ENCODE peak calls at places on chromosomes 6 and 20, in ten cellular contexts. One of them, this sample, is unnamed.
A peak's percentile ranks its signal among the peaks of the same experiment; 100 is the strongest.

GRCh38 chr6:83824388-83824801 is 28.8 kb upstream of the RIPPLY2 start:
- DNase-seq in thyroid gland: no peak
- DNase-seq in ecto neural progenitor cell: no peak
- DNase-seq in midbrain: no peak
- DNase-seq in HCT116: no peak
- DNase-seq in choroid plexus epithelial cell: peak; percentile 16
- DNase-seq in kidney epithelial cell: no peak
- DNase-seq in NCI-H510A: no peak
- DNase-seq in left kidney: no peak
- DNase-seq in NCI-H226: peak; percentile 9
- DNase-seq in this sample: no peak

GRCh38 chr6:72931325-72931903 is 293.9 kb downstream of the KHDC1L start:
- DNase-seq in thyroid gland: no peak
- DNase-seq in ecto neural progenitor cell: no peak
- DNase-seq in midbrain: no peak
- DNase-seq in HCT116: no peak
- DNase-seq in choroid plexus epithelial cell: no peak
- DNase-seq in kidney epithelial cell: no peak
- DNase-seq in NCI-H510A: no peak
- DNase-seq in left kidney: no peak
- DNase-seq in NCI-H226: no peak
- DNase-seq in this sample: no peak

GRCh38 chr6:70151616-70152015 is 151.3 kb downstream of the COL9A1 start:
- DNase-seq in thyroid gland: no peak
- DNase-seq in ecto neural progenitor cell: no peak
- DNase-seq in midbrain: no peak
- DNase-seq in HCT116: no peak
- DNase-seq in choroid plexus epithelial cell: no peak
- DNase-seq in kidney epithelial cell: no peak
- DNase-seq in NCI-H510A: no peak
- DNase-seq in left kidney: no peak
- DNase-seq in NCI-H226: no peak
- DNase-seq in this sample: no peak

GRCh38 chr6:163300838-163301237 is 113.7 kb upstream of the QKI start:
- DNase-seq in thyroid gland: no peak
- DNase-seq in ecto neural progenitor cell: no peak
- DNase-seq in midbrain: no peak
- DNase-seq in HCT116: no peak
- DNase-seq in choroid plexus epithelial cell: no peak
- DNase-seq in kidney epithelial cell: no peak
- DNase-seq in NCI-H510A: no peak
- DNase-seq in left kidney: no peak
- DNase-seq in NCI-H226: no peak
- DNase-seq in this sample: no peak

GRCh38 chr6:76840865-76841264 is 622.4 kb downstream of the HTR1B start:
- DNase-seq in thyroid gland: no peak
- DNase-seq in ecto neural progenitor cell: no peak
- DNase-seq in midbrain: no peak
- DNase-seq in HCT116: no peak
- DNase-seq in choroid plexus epithelial cell: no peak
- DNase-seq in kidney epithelial cell: no peak
- DNase-seq in NCI-H510A: no peak
- DNase-seq in left kidney: no peak
- DNase-seq in NCI-H226: no peak
- DNase-seq in this sample: no peak

GRCh38 chr6:85058806-85059205 is 294.4 kb upstream of the TBX18 start:
- DNase-seq in thyroid gland: no peak
- DNase-seq in ecto neural progenitor cell: no peak
- DNase-seq in midbrain: no peak
- DNase-seq in HCT116: no peak
- DNase-seq in choroid plexus epithelial cell: no peak
- DNase-seq in kidney epithelial cell: no peak
- DNase-seq in NCI-H510A: no peak
- DNase-seq in left kidney: no peak
- DNase-seq in NCI-H226: peak; percentile 37
- DNase-seq in this sample: no peak

GRCh38 chr20:41138527-41139226 is 1.3 kb downstream of the PLCG1 start:
- DNase-seq in thyroid gland: peak; percentile 42
- DNase-seq in ecto neural progenitor cell: peak; percentile 54
- DNase-seq in midbrain: peak; percentile 38
- DNase-seq in HCT116: no peak
- DNase-seq in choroid plexus epithelial cell: no peak
- DNase-seq in kidney epithelial cell: no peak
- DNase-seq in NCI-H510A: no peak
- DNase-seq in left kidney: peak; percentile 57
- DNase-seq in NCI-H226: no peak
- DNase-seq in this sample: no peak

GRCh38 chr6:17027441-17027840 is 74.4 kb upstream of the STMND1 start:
- DNase-seq in thyroid gland: no peak
- DNase-seq in ecto neural progenitor cell: no peak
- DNase-seq in midbrain: no peak
- DNase-seq in HCT116: no peak
- DNase-seq in choroid plexus epithelial cell: no peak
- DNase-seq in kidney epithelial cell: no peak
- DNase-seq in NCI-H510A: no peak
- DNase-seq in left kidney: no peak
- DNase-seq in NCI-H226: no peak
- DNase-seq in this sample: no peak

GRCh38 chr20:41618807-41619294 is 674 bp upstream of the CHD6 start:
- DNase-seq in thyroid gland: no peak
- DNase-seq in ecto neural progenitor cell: no peak
- DNase-seq in midbrain: peak; percentile 41
- DNase-seq in HCT116: no peak
- DNase-seq in choroid plexus epithelial cell: no peak
- DNase-seq in kidney epithelial cell: no peak
- DNase-seq in NCI-H510A: peak; percentile 31
- DNase-seq in left kidney: no peak
- DNase-seq in NCI-H226: no peak
- DNase-seq in this sample: no peak

GRCh38 chr6:167050903-167051302 is 51.7 kb downstream of the CEP43 start:
- DNase-seq in thyroid gland: peak; percentile 61
- DNase-seq in ecto neural progenitor cell: no peak
- DNase-seq in midbrain: no peak
- DNase-seq in HCT116: no peak
- DNase-seq in choroid plexus epithelial cell: no peak
- DNase-seq in kidney epithelial cell: no peak
- DNase-seq in NCI-H510A: no peak
- DNase-seq in left kidney: no peak
- DNase-seq in NCI-H226: no peak
- DNase-seq in this sample: no peak

GRCh38 chr20:19304389-19304788 is 91.9 kb downstream of the SLC24A3 start:
- DNase-seq in thyroid gland: no peak
- DNase-seq in ecto neural progenitor cell: no peak
- DNase-seq in midbrain: no peak
- DNase-seq in HCT116: no peak
- DNase-seq in choroid plexus epithelial cell: no peak
- DNase-seq in kidney epithelial cell: no peak
- DNase-seq in NCI-H510A: no peak
- DNase-seq in left kidney: no peak
- DNase-seq in NCI-H226: no peak
- DNase-seq in this sample: no peak

GRCh38 chr20:25481235-25481917 is 73.9 kb downstream of the GINS1 start:
- DNase-seq in thyroid gland: no peak
- DNase-seq in ecto neural progenitor cell: no peak
- DNase-seq in midbrain: no peak
- DNase-seq in HCT116: no peak
- DNase-seq in choroid plexus epithelial cell: no peak
- DNase-seq in kidney epithelial cell: no peak
- DNase-seq in NCI-H510A: no peak
- DNase-seq in left kidney: no peak
- DNase-seq in NCI-H226: no peak
- DNase-seq in this sample: no peak

GRCh38 chr20:59205044-59205443 is 41.4 kb downstream of the ZNF831 start:
- DNase-seq in thyroid gland: no peak
- DNase-seq in ecto neural progenitor cell: peak; percentile 41
- DNase-seq in midbrain: no peak
- DNase-seq in HCT116: no peak
- DNase-seq in choroid plexus epithelial cell: no peak
- DNase-seq in kidney epithelial cell: no peak
- DNase-seq in NCI-H510A: no peak
- DNase-seq in left kidney: peak; percentile 43
- DNase-seq in NCI-H226: no peak
- DNase-seq in this sample: no peak

GRCh38 chr20:45355209-45355608 is 7.0 kb upstream of the SDC4 start:
- DNase-seq in thyroid gland: no peak
- DNase-seq in ecto neural progenitor cell: no peak
- DNase-seq in midbrain: no peak
- DNase-seq in HCT116: no peak
- DNase-seq in choroid plexus epithelial cell: peak; percentile 82
- DNase-seq in kidney epithelial cell: no peak
- DNase-seq in NCI-H510A: no peak
- DNase-seq in left kidney: no peak
- DNase-seq in NCI-H226: peak; percentile 59
- DNase-seq in this sample: no peak

GRCh38 chr20:9230406-9230805 is 161.5 kb downstream of the PLCB4 start:
- DNase-seq in thyroid gland: no peak
- DNase-seq in ecto neural progenitor cell: no peak
- DNase-seq in midbrain: no peak
- DNase-seq in HCT116: no peak
- DNase-seq in choroid plexus epithelial cell: no peak
- DNase-seq in kidney epithelial cell: no peak
- DNase-seq in NCI-H510A: no peak
- DNase-seq in left kidney: no peak
- DNase-seq in NCI-H226: no peak
- DNase-seq in this sample: no peak

GRCh38 chr6:2209226-2209809 is 36.1 kb downstream of the GMDS start:
- DNase-seq in thyroid gland: peak; percentile 57
- DNase-seq in ecto neural progenitor cell: peak; percentile 60
- DNase-seq in midbrain: no peak
- DNase-seq in HCT116: peak; percentile 45
- DNase-seq in choroid plexus epithelial cell: peak; percentile 60
- DNase-seq in kidney epithelial cell: no peak
- DNase-seq in NCI-H510A: peak; percentile 35
- DNase-seq in left kidney: peak; percentile 75
- DNase-seq in NCI-H226: peak; percentile 20
- DNase-seq in this sample: no peak

GRCh38 chr6:2999005-2999620 is 581 bp upstream of the NQO2 start:
- DNase-seq in thyroid gland: no peak
- DNase-seq in ecto neural progenitor cell: no peak
- DNase-seq in midbrain: peak; percentile 51
- DNase-seq in HCT116: no peak
- DNase-seq in choroid plexus epithelial cell: peak; percentile 88
- DNase-seq in kidney epithelial cell: no peak
- DNase-seq in NCI-H510A: no peak
- DNase-seq in left kidney: no peak
- DNase-seq in NCI-H226: peak; percentile 62
- DNase-seq in this sample: no peak

GRCh38 chr6:34059914-34060313 is 86.0 kb downstream of the GRM4 start:
- DNase-seq in thyroid gland: no peak
- DNase-seq in ecto neural progenitor cell: no peak
- DNase-seq in midbrain: no peak
- DNase-seq in HCT116: no peak
- DNase-seq in choroid plexus epithelial cell: no peak
- DNase-seq in kidney epithelial cell: no peak
- DNase-seq in NCI-H510A: no peak
- DNase-seq in left kidney: no peak
- DNase-seq in NCI-H226: no peak
- DNase-seq in this sample: no peak

GRCh38 chr20:341682-342081 is 5.2 kb upstream of the NRSN2 start:
- DNase-seq in thyroid gland: no peak
- DNase-seq in ecto neural progenitor cell: no peak
- DNase-seq in midbrain: no peak
- DNase-seq in HCT116: peak; percentile 94
- DNase-seq in choroid plexus epithelial cell: peak; percentile 92
- DNase-seq in kidney epithelial cell: no peak
- DNase-seq in NCI-H510A: no peak
- DNase-seq in left kidney: no peak
- DNase-seq in NCI-H226: peak; percentile 78
- DNase-seq in this sample: no peak

GRCh38 chr6:150452642-150453243 is 83.9 kb downstream of the IYD start:
- DNase-seq in thyroid gland: peak; percentile 81
- DNase-seq in ecto neural progenitor cell: no peak
- DNase-seq in midbrain: no peak
- DNase-seq in HCT116: no peak
- DNase-seq in choroid plexus epithelial cell: no peak
- DNase-seq in kidney epithelial cell: no peak
- DNase-seq in NCI-H510A: no peak
- DNase-seq in left kidney: peak; percentile 77
- DNase-seq in NCI-H226: no peak
- DNase-seq in this sample: no peak

GRCh38 chr6:90319979-90320667 is 23.5 kb upstream of the BACH2 start:
- DNase-seq in thyroid gland: no peak
- DNase-seq in ecto neural progenitor cell: no peak
- DNase-seq in midbrain: no peak
- DNase-seq in HCT116: no peak
- DNase-seq in choroid plexus epithelial cell: no peak
- DNase-seq in kidney epithelial cell: no peak
- DNase-seq in NCI-H510A: no peak
- DNase-seq in left kidney: peak; percentile 33
- DNase-seq in NCI-H226: no peak
- DNase-seq in this sample: no peak

GRCh38 chr6:2764610-2765165 is 505 bp upstream of the WRNIP1 start:
- DNase-seq in thyroid gland: peak; percentile 44
- DNase-seq in ecto neural progenitor cell: no peak
- DNase-seq in midbrain: peak; percentile 84
- DNase-seq in HCT116: no peak
- DNase-seq in choroid plexus epithelial cell: peak; percentile 82
- DNase-seq in kidney epithelial cell: no peak
- DNase-seq in NCI-H510A: peak; percentile 34
- DNase-seq in left kidney: peak; percentile 88
- DNase-seq in NCI-H226: peak; percentile 65
- DNase-seq in this sample: no peak

GRCh38 chr6:20038385-20038784 is 173.9 kb downstream of the MBOAT1 start:
- DNase-seq in thyroid gland: no peak
- DNase-seq in ecto neural progenitor cell: no peak
- DNase-seq in midbrain: no peak
- DNase-seq in HCT116: no peak
- DNase-seq in choroid plexus epithelial cell: no peak
- DNase-seq in kidney epithelial cell: no peak
- DNase-seq in NCI-H510A: no peak
- DNase-seq in left kidney: no peak
- DNase-seq in NCI-H226: no peak
- DNase-seq in this sample: no peak

GRCh38 chr20:36836591-36837329 is 39.2 kb upstream of the TLDC2 start:
- DNase-seq in thyroid gland: peak; percentile 40
- DNase-seq in ecto neural progenitor cell: peak; percentile 78
- DNase-seq in midbrain: peak; percentile 58
- DNase-seq in HCT116: peak; percentile 68
- DNase-seq in choroid plexus epithelial cell: peak; percentile 76
- DNase-seq in kidney epithelial cell: no peak
- DNase-seq in NCI-H510A: peak; percentile 53
- DNase-seq in left kidney: peak; percentile 74
- DNase-seq in NCI-H226: no peak
- DNase-seq in this sample: no peak

GRCh38 chr6:28218312-28219248 is 6.5 kb upstream of the ZSCAN9 start:
- DNase-seq in thyroid gland: peak; percentile 74
- DNase-seq in ecto neural progenitor cell: peak; percentile 75
- DNase-seq in midbrain: peak; percentile 71
- DNase-seq in HCT116: no peak
- DNase-seq in choroid plexus epithelial cell: peak; percentile 65
- DNase-seq in kidney epithelial cell: no peak
- DNase-seq in NCI-H510A: peak; percentile 40
- DNase-seq in left kidney: peak; percentile 82
- DNase-seq in NCI-H226: no peak
- DNase-seq in this sample: no peak

GRCh38 chr6:44151348-44152108 is 7.1 kb upstream of the CAPN11 start:
- DNase-seq in thyroid gland: peak; percentile 76
- DNase-seq in ecto neural progenitor cell: peak; percentile 90
- DNase-seq in midbrain: peak; percentile 61
- DNase-seq in HCT116: peak; percentile 41
- DNase-seq in choroid plexus epithelial cell: peak; percentile 74
- DNase-seq in kidney epithelial cell: no peak
- DNase-seq in NCI-H510A: peak; percentile 72
- DNase-seq in left kidney: peak; percentile 88
- DNase-seq in NCI-H226: peak; percentile 51
- DNase-seq in this sample: no peak

GRCh38 chr6:20827798-20828197 is 293.5 kb downstream of the CDKAL1 start:
- DNase-seq in thyroid gland: no peak
- DNase-seq in ecto neural progenitor cell: no peak
- DNase-seq in midbrain: no peak
- DNase-seq in HCT116: no peak
- DNase-seq in choroid plexus epithelial cell: peak; percentile 95
- DNase-seq in kidney epithelial cell: no peak
- DNase-seq in NCI-H510A: no peak
- DNase-seq in left kidney: no peak
- DNase-seq in NCI-H226: peak; percentile 28
- DNase-seq in this sample: no peak

GRCh38 chr6:110337481-110337880 is 20.7 kb downstream of the METTL24 start:
- DNase-seq in thyroid gland: no peak
- DNase-seq in ecto neural progenitor cell: no peak
- DNase-seq in midbrain: no peak
- DNase-seq in HCT116: no peak
- DNase-seq in choroid plexus epithelial cell: peak; percentile 31
- DNase-seq in kidney epithelial cell: no peak
- DNase-seq in NCI-H510A: no peak
- DNase-seq in left kidney: no peak
- DNase-seq in NCI-H226: no peak
- DNase-seq in this sample: no peak